ENCODE peak calls at places on chromosome 19, in seven cellular contexts. One of them, this sample, is unnamed.
A peak's percentile ranks its signal among the peaks of the same experiment; 100 is the strongest.

GRCh38 chr19:38224014-38224862 is at the start of gene DPF1:
- DNase-seq in IMR-90: peak; percentile 56
- DNase-seq in mesenchymal stem cell: peak; percentile 78
- DNase-seq in mesendoderm: peak; percentile 92
- DNase-seq in H9: peak; percentile 90
- DNase-seq in trophoblast cell: peak; percentile 47
- DNase-seq in H1: peak; percentile 94
- DNase-seq in this sample: peak; percentile 77

GRCh38 chr19:1284979-1285736 is 515 bp upstream of the EFNA2 start:
- DNase-seq in mesendoderm: no peak
- DNase-seq in IMR-90: no peak
- DNase-seq in mesenchymal stem cell: no peak
- DNase-seq in H9: no peak
- DNase-seq in H1: peak; percentile 71
- DNase-seq in trophoblast cell: no peak
- DNase-seq in this sample: no peak

GRCh38 chr19:33705090-33705847 is 83.5 kb downstream of the CHST8 start:
- DNase-seq in H9: no peak
- DNase-seq in IMR-90: no peak
- DNase-seq in H1: no peak
- DNase-seq in trophoblast cell: no peak
- DNase-seq in mesendoderm: peak; percentile 8
- DNase-seq in mesenchymal stem cell: no peak
- DNase-seq in this sample: no peak

GRCh38 chr19:53158119-53158656 is 665 bp downstream of the ZNF347 start:
- DNase-seq in mesendoderm: peak; percentile 70
- DNase-seq in H9: peak; percentile 39
- DNase-seq in trophoblast cell: peak; percentile 76
- DNase-seq in H1: peak; percentile 65
- DNase-seq in IMR-90: peak; percentile 15
- DNase-seq in mesenchymal stem cell: peak; percentile 49
- DNase-seq in this sample: peak; percentile 20

GRCh38 chr19:1154731-1155351 is 19.2 kb downstream of the SBNO2 start:
- DNase-seq in mesendoderm: no peak
- DNase-seq in H9: no peak
- DNase-seq in IMR-90: peak; percentile 86
- DNase-seq in mesenchymal stem cell: peak; percentile 95
- DNase-seq in H1: no peak
- DNase-seq in trophoblast cell: peak; percentile 96
- DNase-seq in this sample: no peak

GRCh38 chr19:18795540-18795939 is 4.4 kb upstream of the COMP start:
- DNase-seq in IMR-90: no peak
- DNase-seq in H1: no peak
- DNase-seq in H9: peak; percentile 39
- DNase-seq in mesenchymal stem cell: no peak
- DNase-seq in mesendoderm: peak; percentile 35
- DNase-seq in trophoblast cell: peak; percentile 57
- DNase-seq in this sample: no peak

GRCh38 chr19:39411006-39411831 is 1.2 kb upstream of the PLEKHG2 start:
- DNase-seq in mesenchymal stem cell: peak; percentile 99
- DNase-seq in IMR-90: peak; percentile 68
- DNase-seq in H1: peak; percentile 52
- DNase-seq in H9: no peak
- DNase-seq in trophoblast cell: peak; percentile 51
- DNase-seq in mesendoderm: peak; percentile 42
- DNase-seq in this sample: no peak

GRCh38 chr19:1006711-1007398 is 6.6 kb downstream of the GRIN3B start:
- DNase-seq in H1: no peak
- DNase-seq in mesenchymal stem cell: no peak
- DNase-seq in mesendoderm: no peak
- DNase-seq in H9: no peak
- DNase-seq in IMR-90: no peak
- DNase-seq in trophoblast cell: no peak
- DNase-seq in this sample: no peak

GRCh38 chr19:43784251-43784980 is 3.6 kb upstream of the KCNN4 start:
- DNase-seq in H1: no peak
- DNase-seq in mesendoderm: peak; percentile 83
- DNase-seq in H9: peak; percentile 50
- DNase-seq in IMR-90: peak; percentile 85
- DNase-seq in trophoblast cell: peak; percentile 81
- DNase-seq in mesenchymal stem cell: peak; percentile 88
- DNase-seq in this sample: no peak

GRCh38 chr19:53809518-53810186 is 14.5 kb downstream of the NLRP12 start:
- DNase-seq in mesenchymal stem cell: no peak
- DNase-seq in mesendoderm: peak; percentile 80
- DNase-seq in IMR-90: no peak
- DNase-seq in H1: peak; percentile 90
- DNase-seq in trophoblast cell: peak; percentile 81
- DNase-seq in H9: peak; percentile 83
- DNase-seq in this sample: no peak

GRCh38 chr19:16402076-16402475 is 69.7 kb downstream of the EPS15L1 start:
- DNase-seq in trophoblast cell: no peak
- DNase-seq in H9: no peak
- DNase-seq in mesendoderm: no peak
- DNase-seq in IMR-90: no peak
- DNase-seq in H1: no peak
- DNase-seq in mesenchymal stem cell: no peak
- DNase-seq in this sample: no peak
- H3K23ac ChIP-seq in trophoblast cell: no peak overlapping the region
- H3K23ac ChIP-seq in H9: no peak overlapping the region
- H3K23ac ChIP-seq in mesendoderm: no peak overlapping the region
- H3K23ac ChIP-seq in IMR-90: no peak overlapping the region
- H3K23ac ChIP-seq in H1: no peak overlapping the region
- H3K23ac ChIP-seq in mesenchymal stem cell: no peak overlapping the region
- H3K23ac ChIP-seq in this sample: no peak overlapping the region

DNA sequence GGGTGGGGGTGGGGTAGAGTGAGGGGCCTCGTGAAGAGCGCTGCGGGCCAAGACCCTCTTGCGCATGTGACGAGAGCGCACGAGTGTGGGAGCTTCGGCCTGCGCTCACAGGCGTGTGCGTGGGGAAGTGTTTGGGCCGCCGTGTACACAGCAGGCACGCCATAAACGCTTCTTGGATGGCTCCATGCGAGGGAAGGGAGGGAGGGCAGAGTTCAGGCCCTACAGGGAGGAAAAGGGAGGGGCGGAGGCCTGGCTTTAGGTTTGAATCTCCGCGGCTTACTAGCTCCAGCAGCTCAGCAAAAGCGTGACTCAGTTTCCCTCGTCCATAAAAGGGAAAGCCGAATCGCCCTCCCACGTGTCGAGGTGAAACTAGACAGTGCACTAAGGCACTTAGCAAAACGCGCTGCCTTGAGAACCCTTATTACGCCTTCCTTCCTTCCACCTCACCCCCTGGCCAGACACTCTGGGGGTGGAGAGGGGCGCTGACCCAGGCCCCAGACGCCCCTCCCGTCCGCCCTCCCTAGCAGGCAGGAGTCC is 12.5 kb downstream of the GADD45B start:
- DNase-seq in mesendoderm: no peak
- DNase-seq in H1: no peak
- DNase-seq in H9: no peak
- DNase-seq in trophoblast cell: no peak
- DNase-seq in IMR-90: no peak
- DNase-seq in mesenchymal stem cell: no peak
- DNase-seq in this sample: no peak
- H4K8ac ChIP-seq in mesendoderm: no peak overlapping the region
- H4K8ac ChIP-seq in H1: no peak overlapping the region
- H4K8ac ChIP-seq in H9: no peak overlapping the region
- H4K8ac ChIP-seq in trophoblast cell: no peak overlapping the region
- H4K8ac ChIP-seq in IMR-90: no peak overlapping the region
- H4K8ac ChIP-seq in mesenchymal stem cell: no peak overlapping the region
- H4K8ac ChIP-seq in this sample: peak overlapping the region; percentile 65

DNA sequence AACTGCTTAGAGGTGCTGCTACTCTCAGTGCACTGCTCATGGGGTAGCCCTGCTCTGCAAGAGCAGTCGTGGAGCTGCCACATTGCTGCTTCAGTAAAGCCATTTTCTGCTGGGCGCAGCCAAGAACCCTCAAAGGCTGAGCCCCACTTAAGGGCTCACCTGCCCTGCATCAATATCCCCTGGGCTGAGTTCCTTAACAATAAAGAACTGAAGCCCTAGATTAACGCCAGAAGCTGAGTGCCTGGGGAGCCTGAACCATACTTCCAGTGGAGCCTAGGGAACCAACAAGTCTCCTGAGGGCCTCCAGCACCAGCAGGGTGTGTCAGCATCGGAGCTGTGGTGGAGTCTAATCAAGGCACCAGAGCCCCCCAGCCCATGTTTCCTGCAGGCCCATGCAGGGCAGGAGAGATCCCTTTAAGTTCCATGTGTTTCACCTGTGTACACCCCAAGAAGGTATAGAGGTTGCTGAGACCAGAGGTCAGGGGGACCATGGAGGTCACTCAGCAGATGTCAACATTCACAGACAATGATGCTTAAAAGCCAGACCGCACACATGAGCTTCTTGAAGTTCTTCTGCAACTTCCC is 1198.0 kb downstream of the UQCRFS1 start:
- DNase-seq in H1: no peak
- DNase-seq in trophoblast cell: no peak
- DNase-seq in mesenchymal stem cell: no peak
- DNase-seq in IMR-90: no peak
- DNase-seq in mesendoderm: no peak
- DNase-seq in H9: no peak
- DNase-seq in this sample: no peak
- H3K4ac ChIP-seq in H1: no peak overlapping the region
- H3K4ac ChIP-seq in trophoblast cell: no peak overlapping the region
- H3K4ac ChIP-seq in mesenchymal stem cell: no peak overlapping the region
- H3K4ac ChIP-seq in IMR-90: no peak overlapping the region
- H3K4ac ChIP-seq in mesendoderm: no peak overlapping the region
- H3K4ac ChIP-seq in H9: no peak overlapping the region
- H3K4ac ChIP-seq in this sample: no peak overlapping the region

DNA sequence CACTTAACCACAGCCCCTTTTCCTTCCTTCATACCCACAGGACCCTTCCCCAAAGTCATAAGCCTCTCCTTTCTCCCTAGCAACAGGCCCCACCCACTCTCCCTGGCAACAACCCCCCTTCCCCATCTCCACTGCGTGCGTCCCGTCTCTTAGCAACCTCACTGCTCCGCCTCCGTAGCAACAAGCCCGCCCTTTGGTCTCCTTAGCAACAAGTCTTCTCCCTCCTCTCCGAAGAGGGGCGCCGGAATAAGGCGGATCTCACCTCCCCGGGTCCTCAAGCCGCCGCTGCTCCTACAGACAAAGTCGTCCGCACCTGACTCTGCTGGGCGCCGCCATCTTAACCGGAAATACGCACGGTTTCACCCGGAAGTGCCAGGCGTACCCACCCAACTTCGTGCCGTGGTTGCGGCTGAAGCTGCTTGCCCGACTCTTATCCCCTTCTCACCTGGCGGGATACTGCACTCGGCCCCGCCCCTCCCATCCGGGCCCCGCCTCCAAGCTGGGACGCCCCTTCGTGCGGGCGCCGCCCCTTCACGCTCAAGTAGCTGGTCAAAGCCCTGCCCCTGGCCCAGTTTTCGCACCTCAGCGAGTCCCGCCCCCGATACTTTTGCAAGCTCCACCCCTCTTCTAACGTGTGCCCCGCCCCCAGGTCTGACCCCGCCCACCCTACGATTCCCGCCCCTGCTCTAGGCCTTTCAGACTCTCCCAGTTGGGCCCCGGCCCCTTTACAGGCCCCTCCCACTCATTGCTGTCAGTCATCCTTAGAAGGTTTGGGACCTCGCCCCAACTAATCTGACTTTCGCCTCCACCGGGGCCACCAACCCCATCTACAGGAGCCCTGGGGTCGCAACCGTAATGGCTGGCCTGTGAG is at the start of gene HSPBP1:
- DNase-seq in H9: peak; percentile 99
- DNase-seq in H1: peak; percentile 99
- DNase-seq in mesendoderm: peak; percentile 99
- DNase-seq in mesenchymal stem cell: peak; percentile 96
- DNase-seq in trophoblast cell: peak; percentile 94
- DNase-seq in IMR-90: peak; percentile 91
- DNase-seq in this sample: peak; percentile 98
- H3K23ac ChIP-seq in H9: no peak within 1 kb of the TSS
- H3K23ac ChIP-seq in H1: no peak within 1 kb of the TSS
- H3K23ac ChIP-seq in mesendoderm: no peak within 1 kb of the TSS
- H3K23ac ChIP-seq in mesenchymal stem cell: no peak within 1 kb of the TSS
- H3K23ac ChIP-seq in trophoblast cell: no peak within 1 kb of the TSS
- H3K23ac ChIP-seq in IMR-90: peak within 1 kb of the TSS; percentile 84
- H3K23ac ChIP-seq in this sample: peak within 1 kb of the TSS; percentile 53

This sample was measured in neuronal stem cell.